ENCODE peak calls at places on chromosomes 3 and 15, in five cellular contexts. W is ovary, U is epithelial cell of proximal tubule, O is WERI-Rb-1, J is OCI-LY7. R is an unnamed sample.

GRCh38 chr3:18609184-18609583 is 184.0 kb upstream of the SATB1 start:
- DNase-seq in W (no peak), U (no peak), O (no peak), J (no peak), R (no peak)

GRCh38 chr3:181711325-181712135 is at the start of gene SOX2:
- DNase-seq in W (peak), U (no peak), O (peak), J (peak), R (peak)

GRCh38 chr15:43826029-43826507 is 734 bp upstream of the WDR76 start:
- DNase-seq in W (no peak), U (no peak), O (no peak), J (no peak), R (no peak)

GRCh38 chr15:33994005-33994615 is 25.8 kb downstream of the CHRM5 start:
- DNase-seq in W (no peak), U (no peak), O (peak), J (peak), R (no peak)

GRCh38 chr15:60396964-60397771 is 618 bp downstream of the ANXA2 start:
- DNase-seq in W (peak), U (no peak), O (no peak), J (peak), R (peak)

GRCh38 chr15:77825546-77825945 is 192.8 kb upstream of the LINGO1 start:
- DNase-seq in W (peak), U (no peak), O (no peak), J (no peak), R (no peak)

GRCh38 chr3:32884532-32885031 is 66.8 kb downstream of the TRIM71 start:
- DNase-seq in W (no peak), U (no peak), O (no peak), J (no peak), R (no peak)

GRCh38 chr3:50582083-50582482 is 12.8 kb downstream of the HEMK1 start:
- DNase-seq in W (no peak), U (no peak), O (no peak), J (no peak), R (no peak)

GRCh38 chr3:156751461-156752025 is 74.6 kb upstream of the LEKR1 start:
- DNase-seq in W (no peak), U (no peak), O (no peak), J (no peak), R (peak)

GRCh38 chr15:63599401-63600000 is 2.3 kb downstream of the FBXL22 start:
- DNase-seq in W (peak), U (no peak), O (peak), J (peak), R (peak)

GRCh38 chr3:24454862-24455261 is 39.8 kb downstream of the THRB start:
- DNase-seq in W (no peak), U (no peak), O (no peak), J (no peak), R (no peak)

GRCh38 chr15:57503051-57503702 is 88.5 kb upstream of the MYZAP start:
- DNase-seq in W (no peak), U (no peak), O (peak), J (peak), R (no peak)

GRCh38 chr3:151130437-151130836 is 45.0 kb downstream of the MED12L start:
- DNase-seq in W (no peak), U (no peak), O (no peak), J (no peak), R (no peak)

GRCh38 chr15:33852570-33852969 is 115.7 kb upstream of the CHRM5 start:
- DNase-seq in W (no peak), U (no peak), O (no peak), J (no peak), R (no peak)

GRCh38 chr3:194738254-194739093 is 52.8 kb downstream of the FAM43A start:
- DNase-seq in W (no peak), U (peak), O (no peak), J (no peak), R (no peak)

GRCh38 chr15:84823580-84823878 is 6.4 kb downstream of the ALPK3 start:
- DNase-seq in W (no peak), U (no peak), O (no peak), J (no peak), R (no peak)

GRCh38 chr3:111846717-111847116 is 12.3 kb upstream of the PHLDB2 start:
- DNase-seq in W (no peak), U (peak), O (no peak), J (no peak), R (no peak)

GRCh38 chr3:162491957-162492356 is 995.3 kb downstream of the OTOL1 start:
- DNase-seq in W (no peak), U (no peak), O (no peak), J (no peak), R (no peak)

GRCh38 chr3:127598841-127599570 is 795 bp downstream of the MCM2 start:
- DNase-seq in W (no peak), U (no peak), O (no peak), J (peak), R (no peak)

GRCh38 chr3:41933154-41933676 is 28.7 kb downstream of the ULK4 start:
- DNase-seq in W (no peak), U (no peak), O (no peak), J (no peak), R (no peak)

GRCh38 chr3:177545964-177546363 is 348.7 kb upstream of the TBL1XR1 start:
- DNase-seq in W (no peak), U (no peak), O (no peak), J (no peak), R (no peak)

GRCh38 chr15:55133972-55134371 is 62.8 kb downstream of the RSL24D1 start:
- DNase-seq in W (no peak), U (no peak), O (no peak), J (no peak), R (no peak)

GRCh38 chr3:185555101-185555501 is 2.7 kb upstream of the LIPH start:
- DNase-seq in W (no peak), U (no peak), O (no peak), J (no peak), R (no peak)

DNA sequence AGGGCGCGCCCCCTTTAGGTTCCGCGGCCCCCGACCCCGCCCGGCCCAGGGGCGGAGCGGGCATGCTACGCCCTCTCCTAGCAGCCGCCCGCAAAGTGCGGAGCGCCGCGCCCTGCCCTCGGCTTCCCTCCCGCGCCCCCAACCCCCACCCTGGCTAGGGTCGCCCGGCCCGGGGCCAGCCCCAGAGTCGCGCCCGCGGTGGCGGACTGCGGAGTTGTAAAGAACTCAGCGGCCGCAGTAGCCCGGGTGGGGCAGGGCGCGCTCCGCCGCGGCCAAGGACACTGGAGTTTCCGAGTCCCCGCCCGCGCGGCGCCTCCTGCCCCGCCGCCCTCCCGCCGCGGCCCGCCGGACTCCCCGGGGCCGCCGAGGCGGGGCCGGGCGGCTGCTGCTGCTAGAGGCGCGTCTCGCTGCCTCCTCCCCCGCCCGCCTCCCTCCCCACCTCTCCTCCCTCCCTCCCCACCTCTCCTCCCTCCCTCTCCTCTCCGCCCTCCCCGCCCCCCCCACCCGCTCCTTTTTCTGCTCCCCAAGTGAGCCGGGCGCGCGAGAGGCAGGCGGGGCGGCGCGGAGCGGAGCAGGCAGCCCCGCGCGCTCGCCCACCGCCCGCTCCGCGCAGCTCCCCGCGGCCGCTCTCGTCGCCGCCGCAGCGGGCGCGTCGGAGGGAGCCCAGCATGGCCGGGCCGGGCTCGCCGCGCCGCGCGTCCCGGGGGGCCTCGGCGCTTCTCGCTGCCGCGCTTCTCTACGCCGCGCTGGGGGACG is at the start of gene CACNA2D3:
- DNase-seq in W (peak), U (no peak), O (peak), J (no peak), R (peak)
- H3K4me3 ChIP-seq in W (peak), U (peak), O (peak), J (peak), R (peak)

DNA sequence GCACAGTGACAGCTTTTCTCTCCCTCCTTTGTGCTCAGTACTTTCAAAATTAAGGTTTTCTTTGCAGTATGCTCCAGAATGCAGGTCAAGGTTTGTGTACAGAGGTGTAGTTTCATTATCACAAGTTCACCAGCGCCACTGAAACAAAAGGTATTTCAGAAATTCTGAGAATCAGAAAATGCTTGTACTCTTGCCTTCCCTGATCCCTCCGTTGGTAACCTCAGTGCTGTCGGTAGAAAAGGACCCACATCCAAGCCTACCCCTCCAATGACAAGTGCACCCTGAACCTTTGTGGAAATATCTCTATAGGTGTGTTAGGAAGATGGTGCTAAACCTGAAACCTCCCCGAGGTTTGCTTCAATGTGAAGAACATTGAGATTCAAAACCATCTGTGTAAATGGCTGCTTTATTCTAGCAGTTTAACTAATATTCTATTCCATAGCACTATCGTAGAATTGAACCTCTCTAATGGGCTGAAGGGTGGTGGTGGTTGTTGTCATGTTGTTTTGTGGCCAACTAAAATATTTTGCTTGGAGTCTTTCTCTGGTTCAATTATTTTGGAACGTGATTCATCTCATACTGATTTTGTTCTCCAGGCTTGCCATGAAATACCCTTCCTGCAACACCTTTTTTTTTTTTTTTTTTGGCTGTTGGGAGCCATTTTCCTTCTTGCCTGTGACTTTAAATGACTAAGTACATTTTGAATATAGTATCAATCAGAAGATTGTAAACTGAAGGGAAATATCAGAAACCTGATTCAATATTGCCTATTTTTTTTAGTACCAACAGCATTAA is 20.7 kb downstream of the ZBTB38 start:
- DNase-seq in W (no peak), U (no peak), O (no peak), J (no peak), R (no peak)
- H3K4me3 ChIP-seq in W (no peak), U (no peak), O (no peak), J (peak), R (no peak)

DNA sequence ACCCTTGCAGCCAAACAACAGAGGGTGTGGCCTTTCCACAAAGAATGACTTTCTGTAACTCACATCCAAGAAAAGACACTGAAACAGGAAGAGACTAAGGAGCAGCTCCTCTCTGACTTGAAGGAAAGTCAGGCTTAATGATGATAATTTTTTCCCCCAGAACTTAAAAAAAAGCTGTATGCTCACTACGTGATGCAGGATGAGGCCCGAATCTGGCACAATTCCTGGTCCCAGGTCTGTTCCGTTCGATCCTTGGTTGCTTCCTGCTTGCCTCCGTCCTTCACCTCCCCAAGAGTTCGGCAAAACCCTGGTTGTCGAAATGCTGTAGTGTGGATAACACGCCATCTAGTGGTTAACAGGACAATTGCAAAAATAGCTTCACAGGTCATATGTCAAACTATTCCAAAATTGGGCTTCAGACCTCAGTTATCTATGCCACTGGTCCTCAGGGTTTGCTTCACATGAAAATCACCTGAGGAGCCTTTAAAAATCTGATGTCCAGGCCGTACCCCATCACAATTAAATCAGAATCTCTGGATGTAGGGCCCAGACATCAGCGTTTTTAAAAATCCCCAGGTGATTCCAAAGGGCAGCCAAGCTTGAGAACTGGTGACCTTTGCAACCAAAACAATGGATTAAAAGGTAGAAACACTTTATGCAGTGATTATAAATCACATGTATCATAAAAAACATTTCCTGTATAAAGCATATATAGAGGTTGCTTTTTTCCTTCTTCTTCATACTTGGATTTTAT is 28.1 kb upstream of the SYNM start:
- DNase-seq in W (peak), U (peak), O (peak), J (peak), R (peak)
- H3K4me3 ChIP-seq in W (peak), U (peak), O (peak), J (peak), R (no peak)

DNA sequence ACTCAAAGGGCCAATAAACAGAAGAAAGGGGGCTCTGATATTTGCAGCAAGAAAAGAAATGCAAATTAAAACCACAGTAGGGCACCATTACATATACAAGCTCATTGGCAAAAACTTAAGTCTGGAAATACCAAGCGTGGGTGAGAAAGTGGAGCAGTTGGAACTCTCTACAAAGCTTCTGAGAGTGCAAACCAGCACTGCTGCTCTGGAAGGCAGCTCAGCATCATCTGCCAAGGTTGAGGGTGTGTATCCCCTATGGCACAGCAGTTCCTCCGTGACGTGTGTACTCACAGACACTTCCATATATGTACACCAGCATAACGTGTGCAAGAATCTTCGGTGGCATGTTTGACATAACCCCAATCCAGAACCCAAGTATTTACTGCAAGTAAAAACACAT is 271.0 kb upstream of the ATP10A start:
- DNase-seq in W (no peak), U (no peak), O (no peak), J (no peak), R (no peak)
- H3K4me3 ChIP-seq in W (no peak), U (no peak), O (no peak), J (no peak), R (no peak)

GRCh38 chr15:76337047-76337738 is 620 bp downstream of the ISL2 start:
- DNase-seq in W (no peak), U (no peak), O (peak), J (peak), R (no peak)

GRCh38 chr15:76338555-76339301 is 2.2 kb downstream of the ISL2 start:
- DNase-seq in W (no peak), U (no peak), O (no peak), J (peak), R (no peak)

GRCh38 chr15:76339302-76340197 is 3.0 kb downstream of the ISL2 start:
- DNase-seq in W (no peak), U (no peak), O (peak), J (peak), R (no peak)

GRCh38 chr15:76336254-76337046 is at the start of gene ISL2:
- DNase-seq in W (no peak), U (no peak), O (peak), J (peak), R (peak)

DNA sequence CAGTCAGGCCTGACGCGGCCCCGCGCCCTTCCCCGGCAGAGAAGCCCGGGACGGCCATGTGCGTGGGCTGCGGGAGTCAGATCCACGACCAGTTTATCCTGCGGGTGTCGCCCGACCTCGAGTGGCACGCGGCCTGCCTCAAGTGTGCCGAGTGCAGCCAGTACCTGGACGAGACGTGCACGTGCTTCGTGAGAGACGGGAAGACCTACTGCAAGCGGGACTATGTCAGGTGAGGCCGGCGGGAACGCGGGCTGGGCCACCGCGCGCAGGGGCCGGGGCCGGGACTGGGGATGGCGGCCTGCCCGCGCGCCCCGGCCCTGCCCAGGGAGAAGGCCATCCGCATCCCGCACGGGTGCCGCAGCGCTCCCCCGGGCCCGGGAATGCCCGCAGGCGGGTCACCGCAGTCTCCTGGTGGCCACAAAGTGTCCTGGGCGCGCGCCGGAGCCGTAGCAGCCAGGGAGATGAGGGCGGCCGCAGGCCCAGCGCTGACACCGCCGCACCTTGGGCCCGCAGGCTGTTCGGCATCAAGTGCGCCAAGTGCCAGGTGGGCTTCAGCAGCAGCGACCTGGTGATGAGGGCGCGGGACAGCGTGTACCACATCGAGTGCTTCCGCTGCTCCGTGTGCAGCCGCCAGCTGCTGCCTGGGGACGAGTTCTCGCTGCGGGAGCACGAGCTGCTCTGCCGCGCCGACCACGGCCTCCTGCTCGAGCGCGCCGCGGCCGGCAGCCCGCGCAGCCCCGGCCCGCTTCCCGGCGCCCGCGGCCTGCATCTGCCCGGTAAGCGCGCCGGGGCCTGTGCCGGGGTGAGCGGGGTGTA is 1.4 kb downstream of the ISL2 start:
- DNase-seq in W (no peak), U (no peak), O (peak), J (peak), R (no peak)
- H3K4me3 ChIP-seq in W (no peak), U (no peak), O (peak), J (peak), R (no peak)

GRCh38 chr15:71880276-71880675 is 69.9 kb downstream of the NR2E3 start:
- DNase-seq in W (no peak), U (no peak), O (no peak), J (no peak), R (no peak)
- H3K4me3 ChIP-seq in W (no peak), U (no peak), O (no peak), J (no peak), R (no peak)

DNA sequence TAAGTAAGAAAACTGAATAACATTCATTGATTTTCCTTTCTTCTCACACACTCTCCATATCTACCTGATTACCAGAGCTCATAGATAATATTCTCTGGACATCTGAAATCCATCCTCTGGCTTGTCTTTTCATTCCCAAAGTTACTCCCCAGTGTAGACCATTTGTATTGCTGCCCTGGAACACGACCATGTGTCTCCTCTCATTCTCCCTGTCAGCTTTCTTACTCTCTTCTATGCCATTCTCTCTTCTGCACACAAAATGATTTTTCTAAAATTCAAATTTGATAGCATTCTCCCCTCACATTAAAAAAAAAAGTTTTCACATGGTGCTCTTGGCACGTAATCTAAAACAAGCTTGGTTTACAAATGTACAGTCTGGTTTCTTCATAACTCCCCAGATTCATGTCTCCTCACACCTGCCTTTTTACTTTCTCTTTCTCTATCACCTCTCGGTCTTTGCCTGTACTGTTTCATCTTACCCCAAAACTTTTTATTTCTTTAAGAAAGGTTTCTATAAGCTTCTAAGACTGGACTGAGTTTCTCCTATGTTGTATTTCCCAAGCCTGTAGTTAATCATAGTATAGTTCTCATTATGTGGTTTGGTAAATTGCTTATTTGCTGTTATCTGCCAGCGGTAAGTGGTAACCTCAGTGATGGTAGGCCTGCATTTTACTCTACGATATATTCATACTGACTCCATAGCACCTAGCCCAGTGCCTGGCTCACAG is 31.2 kb downstream of the BCHE start:
- DNase-seq in W (no peak), U (peak), O (no peak), J (no peak), R (no peak)
- H3K4me3 ChIP-seq in W (no peak), U (peak), O (no peak), J (no peak), R (no peak)

GRCh38 chr15:67064607-67065530 is 533 bp upstream of the SMAD3 start:
- DNase-seq in W (no peak), U (no peak), O (no peak), J (no peak), R (peak)
- H3K4me3 ChIP-seq in W (peak), U (peak), O (peak), J (peak), R (peak)